ENCODE peak calls at places on chromosome 4, in seven cellular contexts. A is NCI-H1436; M is MV-4-11; N is activated naive CD8-positive, alpha-beta T cell treated with anti-CD3 and anti-CD28 coated beads for 36 hours; E is COR-L47; H is dorsolateral prefrontal cortex; R is stimulated activated CD8-positive, alpha-beta memory T cell treated with anti-CD3 and anti-CD28 coated beads, Interleukin-12 subunit alpha, Interleukin-12 subunit beta, amount 100 ng/mL, for 4 hours. X is an unnamed sample.
A peak's percentile ranks its signal among the peaks of the same experiment; 100 is the strongest.

GRCh38 chr4:153790962-153791551 is 2.2 kb upstream of the SFRP2 start:
- DNase-seq in A (no peak), M (no peak), N (peak; percentile 70), E (no peak), H (peak; percentile 19), R (no peak), X (no peak)

GRCh38 chr4:94352996-94353395 is 10.4 kb upstream of the HPGDS start:
- DNase-seq in A (no peak), M (no peak), N (no peak), E (no peak), H (no peak), R (no peak), X (no peak)

GRCh38 chr4:77225022-77225421 is 68.0 kb downstream of the CCNG2 start:
- DNase-seq in A (no peak), M (no peak), N (no peak), E (no peak), H (no peak), R (no peak), X (no peak)

GRCh38 chr4:38189445-38189844 is 229.2 kb downstream of the PTTG2 start:
- DNase-seq in A (no peak), M (peak; percentile 72), N (no peak), E (no peak), H (no peak), R (no peak), X (no peak)

GRCh38 chr4:180057198-180057821 is 2185.9 kb upstream of the TENM3 start:
- DNase-seq in A (no peak), M (peak; percentile 50), N (no peak), E (no peak), H (no peak), R (no peak), X (no peak)

GRCh38 chr4:161343188-161343950 is 820.4 kb downstream of the FSTL5 start:
- DNase-seq in A (no peak), M (no peak), N (no peak), E (no peak), H (no peak), R (no peak), X (no peak)

GRCh38 chr4:1558205-1558604 is 125.9 kb downstream of the FAM53A start:
- DNase-seq in A (no peak), M (no peak), N (no peak), E (no peak), H (no peak), R (no peak), X (no peak)

GRCh38 chr4:101835121-101835904 is 44.8 kb downstream of the BANK1 start:
- DNase-seq in A (no peak), M (peak; percentile 57), N (no peak), E (peak; percentile 63), H (no peak), R (no peak), X (peak; percentile 18)

GRCh38 chr4:95107004-95107403 is 349.2 kb downstream of the BMPR1B start:
- DNase-seq in A (no peak), M (no peak), N (no peak), E (no peak), H (no peak), R (no peak), X (no peak)

GRCh38 chr4:166527500-166527899 is 654.5 kb downstream of the TLL1 start:
- DNase-seq in A (no peak), M (no peak), N (no peak), E (no peak), H (no peak), R (no peak), X (no peak)

GRCh38 chr4:20019310-20020015 is 232.2 kb upstream of the SLIT2 start:
- DNase-seq in A (no peak), M (no peak), N (no peak), E (no peak), H (no peak), R (no peak), X (no peak)

GRCh38 chr4:56821394-56822263 is at the start of gene SPINK2:
- DNase-seq in A (peak; percentile 9), M (no peak), N (peak; percentile 65), E (peak; percentile 57), H (no peak), R (peak; percentile 52), X (peak; percentile 39)

GRCh38 chr4:147860960-147861359 is 129.1 kb downstream of the ARHGAP10 start:
- DNase-seq in A (no peak), M (no peak), N (no peak), E (no peak), H (no peak), R (no peak), X (no peak)

GRCh38 chr4:184169225-184169867 is 48.3 kb downstream of the ENPP6 start:
- DNase-seq in A (no peak), M (no peak), N (no peak), E (no peak), H (no peak), R (no peak), X (no peak)

GRCh38 chr4:68927165-68927564 is 24.4 kb downstream of the UGT2A3 start:
- DNase-seq in A (no peak), M (no peak), N (no peak), E (no peak), H (no peak), R (no peak), X (no peak)

GRCh38 chr4:77820836-77821561 is 1.8 kb upstream of the CNOT6L start:
- DNase-seq in A (peak; percentile 5), M (no peak), N (peak; percentile 27), E (no peak), H (no peak), R (no peak), X (no peak)

GRCh38 chr4:16218950-16219349 is 7.3 kb downstream of the TAPT1 start:
- DNase-seq in A (no peak), M (no peak), N (no peak), E (no peak), H (no peak), R (no peak), X (no peak)

GRCh38 chr4:171582961-171583581 is 230.1 kb upstream of the GALNTL6 start:
- DNase-seq in A (no peak), M (peak; percentile 76), N (no peak), E (no peak), H (no peak), R (no peak), X (no peak)

GRCh38 chr4:78286281-78286680 is 229.2 kb downstream of the FRAS1 start:
- DNase-seq in A (no peak), M (no peak), N (no peak), E (no peak), H (no peak), R (no peak), X (no peak)

GRCh38 chr4:145933134-145933533 is 5.5 kb downstream of the ZNF827 start:
- DNase-seq in A (no peak), M (no peak), N (no peak), E (no peak), H (no peak), R (no peak), X (no peak)

GRCh38 chr4:25810815-25811690 is 51.7 kb downstream of the SEL1L3 start:
- DNase-seq in A (no peak), M (no peak), N (no peak), E (no peak), H (no peak), R (no peak), X (no peak)

GRCh38 chr4:87986508-87986907 is 11.0 kb downstream of the SPP1 start:
- DNase-seq in A (no peak), M (no peak), N (no peak), E (no peak), H (no peak), R (no peak), X (no peak)

GRCh38 chr4:68434836-68435235 is 12.4 kb upstream of the TMPRSS11E start:
- DNase-seq in A (no peak), M (no peak), N (no peak), E (no peak), H (no peak), R (no peak), X (no peak)

GRCh38 chr4:109662786-109663185 is 40.5 kb downstream of the CASP6 start:
- DNase-seq in A (no peak), M (no peak), N (no peak), E (no peak), H (no peak), R (no peak), X (no peak)

GRCh38 chr4:147780137-147780777 is 48.4 kb downstream of the ARHGAP10 start:
- DNase-seq in A (no peak), M (peak; percentile 85), N (no peak), E (no peak), H (no peak), R (no peak), X (no peak)

GRCh38 chr4:36399762-36400353 is 118.4 kb downstream of the DTHD1 start:
- DNase-seq in A (no peak), M (peak; percentile 30), N (peak; percentile 21), E (no peak), H (no peak), R (no peak), X (no peak)

GRCh38 chr4:185134176-185134869 is 8.7 kb upstream of the SLC25A4 start:
- DNase-seq in A (peak; percentile 23), M (peak; percentile 36), N (no peak), E (peak; percentile 33), H (no peak), R (no peak), X (no peak)

GRCh38 chr4:108008721-108009120 is 19.0 kb downstream of the HADH start:
- DNase-seq in A (no peak), M (no peak), N (no peak), E (no peak), H (no peak), R (no peak), X (no peak)

GRCh38 chr4:41287005-41287404 is 30.3 kb downstream of the UCHL1 start:
- DNase-seq in A (no peak), M (no peak), N (no peak), E (no peak), H (no peak), R (no peak), X (no peak)

X was measured in NCI-H774.